ENCODE peak calls at places on chromosome X, in eight cellular contexts. One of them, this sample, is unnamed.

GRCh38 chrX:10841579-10841978 is 221.2 kb upstream of the MID1 start:
- DNase-seq in T-helper 2 cell: no peak
- DNase-seq in hypothalamus: no peak
- DNase-seq in activated CD4-positive, alpha-beta T cell treated with anti-CD3 and anti-CD28 coated beads for 24 hours: no peak
- DNase-seq in fibroblast of the aortic adventitia: peak; percentile 91
- DNase-seq in mesothelial cell of epicardium: no peak
- DNase-seq in Panc1: no peak
- DNase-seq in H7: no peak
- DNase-seq in this sample: no peak

GRCh38 chrX:111360839-111361238 is 51.2 kb downstream of the DCX start:
- DNase-seq in T-helper 2 cell: no peak
- DNase-seq in hypothalamus: no peak
- DNase-seq in activated CD4-positive, alpha-beta T cell treated with anti-CD3 and anti-CD28 coated beads for 24 hours: no peak
- DNase-seq in fibroblast of the aortic adventitia: no peak
- DNase-seq in mesothelial cell of epicardium: no peak
- DNase-seq in Panc1: no peak
- DNase-seq in H7: peak; percentile 18
- DNase-seq in this sample: no peak

GRCh38 chrX:53479295-53479694 is 45.1 kb upstream of the HSD17B10 start:
- DNase-seq in T-helper 2 cell: no peak
- DNase-seq in hypothalamus: no peak
- DNase-seq in activated CD4-positive, alpha-beta T cell treated with anti-CD3 and anti-CD28 coated beads for 24 hours: no peak
- DNase-seq in fibroblast of the aortic adventitia: no peak
- DNase-seq in mesothelial cell of epicardium: no peak
- DNase-seq in Panc1: no peak
- DNase-seq in H7: peak; percentile 49
- DNase-seq in this sample: no peak

GRCh38 chrX:135632353-135632752 is 81.1 kb upstream of the CT45A1 start:
- DNase-seq in T-helper 2 cell: no peak
- DNase-seq in hypothalamus: no peak
- DNase-seq in activated CD4-positive, alpha-beta T cell treated with anti-CD3 and anti-CD28 coated beads for 24 hours: no peak
- DNase-seq in fibroblast of the aortic adventitia: no peak
- DNase-seq in mesothelial cell of epicardium: no peak
- DNase-seq in Panc1: no peak
- DNase-seq in H7: no peak
- DNase-seq in this sample: no peak

GRCh38 chrX:31547416-31547815 is 475.6 kb upstream of the FTHL17 start:
- DNase-seq in T-helper 2 cell: no peak
- DNase-seq in hypothalamus: no peak
- DNase-seq in activated CD4-positive, alpha-beta T cell treated with anti-CD3 and anti-CD28 coated beads for 24 hours: no peak
- DNase-seq in fibroblast of the aortic adventitia: peak; percentile 14
- DNase-seq in mesothelial cell of epicardium: no peak
- DNase-seq in Panc1: no peak
- DNase-seq in H7: no peak
- DNase-seq in this sample: no peak

GRCh38 chrX:47358387-47359065 is 11.9 kb upstream of the ZNF157 start:
- DNase-seq in T-helper 2 cell: no peak
- DNase-seq in hypothalamus: no peak
- DNase-seq in activated CD4-positive, alpha-beta T cell treated with anti-CD3 and anti-CD28 coated beads for 24 hours: no peak
- DNase-seq in fibroblast of the aortic adventitia: no peak
- DNase-seq in mesothelial cell of epicardium: no peak
- DNase-seq in Panc1: no peak
- DNase-seq in H7: no peak
- DNase-seq in this sample: no peak

GRCh38 chrX:13167444-13168207 is 123.2 kb upstream of the FAM9C start:
- DNase-seq in T-helper 2 cell: no peak
- DNase-seq in hypothalamus: no peak
- DNase-seq in activated CD4-positive, alpha-beta T cell treated with anti-CD3 and anti-CD28 coated beads for 24 hours: no peak
- DNase-seq in fibroblast of the aortic adventitia: peak; percentile 82
- DNase-seq in mesothelial cell of epicardium: no peak
- DNase-seq in Panc1: no peak
- DNase-seq in H7: no peak
- DNase-seq in this sample: no peak

GRCh38 chrX:28058906-28059305 is 77.7 kb upstream of the DCAF8L1 start:
- DNase-seq in T-helper 2 cell: no peak
- DNase-seq in hypothalamus: no peak
- DNase-seq in activated CD4-positive, alpha-beta T cell treated with anti-CD3 and anti-CD28 coated beads for 24 hours: no peak
- DNase-seq in fibroblast of the aortic adventitia: no peak
- DNase-seq in mesothelial cell of epicardium: peak; percentile 43
- DNase-seq in Panc1: no peak
- DNase-seq in H7: no peak
- DNase-seq in this sample: no peak

GRCh38 chrX:39152106-39152649 is 350.9 kb downstream of the MID1IP1 start:
- DNase-seq in T-helper 2 cell: no peak
- DNase-seq in hypothalamus: no peak
- DNase-seq in activated CD4-positive, alpha-beta T cell treated with anti-CD3 and anti-CD28 coated beads for 24 hours: no peak
- DNase-seq in fibroblast of the aortic adventitia: peak; percentile 4
- DNase-seq in mesothelial cell of epicardium: peak; percentile 70
- DNase-seq in Panc1: peak; percentile 2
- DNase-seq in H7: peak; percentile 73
- DNase-seq in this sample: no peak

GRCh38 chrX:100748133-100748532 is 16.2 kb upstream of the SYTL4 start:
- DNase-seq in T-helper 2 cell: no peak
- DNase-seq in hypothalamus: no peak
- DNase-seq in activated CD4-positive, alpha-beta T cell treated with anti-CD3 and anti-CD28 coated beads for 24 hours: no peak
- DNase-seq in fibroblast of the aortic adventitia: no peak
- DNase-seq in mesothelial cell of epicardium: no peak
- DNase-seq in Panc1: no peak
- DNase-seq in H7: no peak
- DNase-seq in this sample: no peak

GRCh38 chrX:50798782-50799181 is 15.2 kb downstream of the SHROOM4 start:
- DNase-seq in T-helper 2 cell: no peak
- DNase-seq in hypothalamus: no peak
- DNase-seq in activated CD4-positive, alpha-beta T cell treated with anti-CD3 and anti-CD28 coated beads for 24 hours: no peak
- DNase-seq in fibroblast of the aortic adventitia: no peak
- DNase-seq in mesothelial cell of epicardium: no peak
- DNase-seq in Panc1: no peak
- DNase-seq in H7: no peak
- DNase-seq in this sample: no peak

GRCh38 chrX:78130396-78130795 is 9.1 kb downstream of the TAF9B start:
- DNase-seq in T-helper 2 cell: no peak
- DNase-seq in hypothalamus: no peak
- DNase-seq in activated CD4-positive, alpha-beta T cell treated with anti-CD3 and anti-CD28 coated beads for 24 hours: no peak
- DNase-seq in fibroblast of the aortic adventitia: no peak
- DNase-seq in mesothelial cell of epicardium: no peak
- DNase-seq in Panc1: no peak
- DNase-seq in H7: no peak
- DNase-seq in this sample: no peak

GRCh38 chrX:10932842-10933440 is 178.2 kb upstream of the HCCS start:
- DNase-seq in T-helper 2 cell: no peak
- DNase-seq in hypothalamus: no peak
- DNase-seq in activated CD4-positive, alpha-beta T cell treated with anti-CD3 and anti-CD28 coated beads for 24 hours: no peak
- DNase-seq in fibroblast of the aortic adventitia: peak; percentile 35
- DNase-seq in mesothelial cell of epicardium: no peak
- DNase-seq in Panc1: no peak
- DNase-seq in H7: no peak
- DNase-seq in this sample: no peak

GRCh38 chrX:71617742-71618141 is 569 bp downstream of the CXCR3 start:
- DNase-seq in T-helper 2 cell: no peak
- DNase-seq in hypothalamus: no peak
- DNase-seq in activated CD4-positive, alpha-beta T cell treated with anti-CD3 and anti-CD28 coated beads for 24 hours: no peak
- DNase-seq in fibroblast of the aortic adventitia: no peak
- DNase-seq in mesothelial cell of epicardium: no peak
- DNase-seq in Panc1: no peak
- DNase-seq in H7: no peak
- DNase-seq in this sample: no peak

GRCh38 chrX:8879750-8880149 is 78.6 kb upstream of the FAM9A start:
- DNase-seq in T-helper 2 cell: no peak
- DNase-seq in hypothalamus: no peak
- DNase-seq in activated CD4-positive, alpha-beta T cell treated with anti-CD3 and anti-CD28 coated beads for 24 hours: no peak
- DNase-seq in fibroblast of the aortic adventitia: peak; percentile 2
- DNase-seq in mesothelial cell of epicardium: no peak
- DNase-seq in Panc1: no peak
- DNase-seq in H7: peak; percentile 63
- DNase-seq in this sample: no peak

GRCh38 chrX:119249836-119250340 is 13.8 kb downstream of the PGRMC1 start:
- DNase-seq in T-helper 2 cell: no peak
- DNase-seq in hypothalamus: no peak
- DNase-seq in activated CD4-positive, alpha-beta T cell treated with anti-CD3 and anti-CD28 coated beads for 24 hours: no peak
- DNase-seq in fibroblast of the aortic adventitia: no peak
- DNase-seq in mesothelial cell of epicardium: no peak
- DNase-seq in Panc1: no peak
- DNase-seq in H7: no peak
- DNase-seq in this sample: no peak

GRCh38 chrX:134908235-134908834 is 82.5 kb upstream of the SMIM10 start:
- DNase-seq in T-helper 2 cell: no peak
- DNase-seq in hypothalamus: no peak
- DNase-seq in activated CD4-positive, alpha-beta T cell treated with anti-CD3 and anti-CD28 coated beads for 24 hours: no peak
- DNase-seq in fibroblast of the aortic adventitia: peak; percentile 30
- DNase-seq in mesothelial cell of epicardium: no peak
- DNase-seq in Panc1: no peak
- DNase-seq in H7: no peak
- DNase-seq in this sample: no peak

GRCh38 chrX:34893741-34894140 is 48.9 kb upstream of the FAM47B start:
- DNase-seq in T-helper 2 cell: no peak
- DNase-seq in hypothalamus: no peak
- DNase-seq in activated CD4-positive, alpha-beta T cell treated with anti-CD3 and anti-CD28 coated beads for 24 hours: no peak
- DNase-seq in fibroblast of the aortic adventitia: peak; percentile 33
- DNase-seq in mesothelial cell of epicardium: no peak
- DNase-seq in Panc1: no peak
- DNase-seq in H7: no peak
- DNase-seq in this sample: no peak

GRCh38 chrX:86133761-86134160 is 14.5 kb upstream of the DACH2 start:
- DNase-seq in T-helper 2 cell: no peak
- DNase-seq in hypothalamus: no peak
- DNase-seq in activated CD4-positive, alpha-beta T cell treated with anti-CD3 and anti-CD28 coated beads for 24 hours: no peak
- DNase-seq in fibroblast of the aortic adventitia: peak; percentile 28
- DNase-seq in mesothelial cell of epicardium: no peak
- DNase-seq in Panc1: no peak
- DNase-seq in H7: peak; percentile 11
- DNase-seq in this sample: no peak

GRCh38 chrX:67587946-67588624 is 44.3 kb downstream of the AR start:
- DNase-seq in T-helper 2 cell: no peak
- DNase-seq in hypothalamus: no peak
- DNase-seq in activated CD4-positive, alpha-beta T cell treated with anti-CD3 and anti-CD28 coated beads for 24 hours: no peak
- DNase-seq in fibroblast of the aortic adventitia: peak; percentile 24
- DNase-seq in mesothelial cell of epicardium: no peak
- DNase-seq in Panc1: no peak
- DNase-seq in H7: no peak
- DNase-seq in this sample: no peak

GRCh38 chrX:53716328-53717088 is 30.0 kb upstream of the HUWE1 start:
- DNase-seq in T-helper 2 cell: no peak
- DNase-seq in hypothalamus: no peak
- DNase-seq in activated CD4-positive, alpha-beta T cell treated with anti-CD3 and anti-CD28 coated beads for 24 hours: no peak
- DNase-seq in fibroblast of the aortic adventitia: peak; percentile 40
- DNase-seq in mesothelial cell of epicardium: no peak
- DNase-seq in Panc1: no peak
- DNase-seq in H7: no peak
- DNase-seq in this sample: no peak

GRCh38 chrX:95875661-95876060 is 809.0 kb upstream of the DIAPH2 start:
- DNase-seq in T-helper 2 cell: no peak
- DNase-seq in hypothalamus: no peak
- DNase-seq in activated CD4-positive, alpha-beta T cell treated with anti-CD3 and anti-CD28 coated beads for 24 hours: no peak
- DNase-seq in fibroblast of the aortic adventitia: no peak
- DNase-seq in mesothelial cell of epicardium: no peak
- DNase-seq in Panc1: no peak
- DNase-seq in H7: no peak
- DNase-seq in this sample: no peak